ENCODE peak calls at places on chromosomes 12 and 14, in seven cellular contexts. P is T follicular helper cell; T is stomach; D is activated CD4-positive, alpha-beta T cell treated with anti-CD3 and anti-CD28 coated beads, Interleukin-2, amount 50 U/mL, for 1 hour; U is cerebellum; H is cardiac muscle cell; V is activated naive CD4-positive, alpha-beta T cell treated with Interleukin-2 at 50 U/mL for 16 hours. R is an unnamed sample.

GRCh38 chr12:31369712-31370521 is 44.0 kb upstream of the SINHCAF start:
- DNase-seq in P (no peak), T (peak; percentile 75), D (no peak), U (no peak), H (peak; percentile 36), V (no peak), R (no peak)

GRCh38 chr12:131155131-131155530 is 201.4 kb downstream of the ADGRD1 start:
- DNase-seq in P (no peak), T (no peak), D (no peak), U (no peak), H (no peak), V (no peak), R (no peak)

GRCh38 chr12:4526923-4527546 is 11.7 kb upstream of the RAD51AP1 start:
- DNase-seq in P (no peak), T (no peak), D (no peak), U (no peak), H (peak; percentile 12), V (no peak), R (no peak)

GRCh38 chr12:96401061-96401871 is 1.0 kb upstream of the CDK17 start:
- DNase-seq in P (peak; percentile 16), T (no peak), D (peak; percentile 22), U (peak; percentile 24), H (peak; percentile 4), V (peak; percentile 46), R (no peak)

GRCh38 chr12:67754933-67755697 is 106.6 kb downstream of the DYRK2 start:
- DNase-seq in P (no peak), T (peak; percentile 66), D (no peak), U (no peak), H (no peak), V (no peak), R (no peak)

GRCh38 chr14:50452979-50453705 is 56.5 kb upstream of the CDKL1 start:
- DNase-seq in P (no peak), T (no peak), D (no peak), U (no peak), H (no peak), V (no peak), R (no peak)

GRCh38 chr14:95862243-95862642 is 14.4 kb upstream of the TUNAR start:
- DNase-seq in P (no peak), T (no peak), D (no peak), U (no peak), H (peak; percentile 74), V (no peak), R (no peak)

GRCh38 chr14:34372766-34373165 is 89.3 kb downstream of the SPTSSA start:
- DNase-seq in P (no peak), T (no peak), D (no peak), U (no peak), H (no peak), V (no peak), R (no peak)

GRCh38 chr12:32505546-32505945 is 106.2 kb downstream of the FGD4 start:
- DNase-seq in P (no peak), T (no peak), D (no peak), U (no peak), H (no peak), V (no peak), R (no peak)

GRCh38 chr14:61659582-61659981 is 35.7 kb upstream of the HIF1A start:
- DNase-seq in P (no peak), T (no peak), D (no peak), U (no peak), H (no peak), V (no peak), R (no peak)

GRCh38 chr12:120399531-120399930 is 30.6 kb upstream of the MSI1 start:
- DNase-seq in P (no peak), T (no peak), D (no peak), U (no peak), H (no peak), V (no peak), R (no peak)

GRCh38 chr12:13082866-13083265 is 20.6 kb downstream of the GSG1 start:
- DNase-seq in P (no peak), T (no peak), D (no peak), U (no peak), H (no peak), V (no peak), R (no peak)

GRCh38 chr14:103847954-103848719 is 762 bp upstream of the PPP1R13B start:
- DNase-seq in P (peak; percentile 18), T (no peak), D (peak; percentile 16), U (peak; percentile 49), H (peak; percentile 73), V (no peak), R (no peak)